ENCODE peak calls at places on chromosome 1, in four cellular contexts. J is WTC11, T is HepG2, W is K562. R is an unnamed sample.

GRCh38 chr1:203901581-203901980 is 40.2 kb downstream of the SNRPE start:
- DNase-seq in T (no peak), J (no peak), W (no peak), R (no peak)

GRCh38 chr1:89757532-89757931 is 63.3 kb upstream of the LRRC8D start:
- DNase-seq in J (no peak), T (no peak), W (no peak), R (no peak)

GRCh38 chr1:230351516-230351915 is 74.6 kb downstream of the PGBD5 start:
- DNase-seq in T (no peak), J (no peak), W (no peak), R (no peak)

GRCh38 chr1:164660415-164661174 is 101.6 kb downstream of the PBX1 start:
- DNase-seq in T (no peak), J (no peak), W (no peak), R (peak)

GRCh38 chr1:226820935-226821718 is 49.3 kb upstream of the PSEN2 start:
- DNase-seq in J (no peak), T (no peak), W (peak), R (no peak)

GRCh38 chr1:200252526-200252925 is 157.3 kb downstream of the ZNF281 start:
- DNase-seq in J (no peak), T (no peak), W (no peak), R (no peak)

GRCh38 chr1:53614231-53615021 is 124.5 kb downstream of the GLIS1 start:
- DNase-seq in W (no peak), T (no peak), J (peak), R (no peak)

GRCh38 chr1:203480525-203481084 is 5.0 kb downstream of the PRELP start:
- DNase-seq in T (no peak), W (peak), J (peak), R (no peak)

GRCh38 chr1:95888877-95889799 is 655.1 kb downstream of the RWDD3 start:
- DNase-seq in J (no peak), W (no peak), T (no peak), R (no peak)

GRCh38 chr1:226424228-226425003 is 16.5 kb upstream of the PARP1 start:
- DNase-seq in T (no peak), J (no peak), W (peak), R (no peak)

GRCh38 chr1:65998763-65999583 is 206.3 kb downstream of the PDE4B start:
- DNase-seq in T (no peak), J (no peak), W (no peak), R (no peak)

DNA sequence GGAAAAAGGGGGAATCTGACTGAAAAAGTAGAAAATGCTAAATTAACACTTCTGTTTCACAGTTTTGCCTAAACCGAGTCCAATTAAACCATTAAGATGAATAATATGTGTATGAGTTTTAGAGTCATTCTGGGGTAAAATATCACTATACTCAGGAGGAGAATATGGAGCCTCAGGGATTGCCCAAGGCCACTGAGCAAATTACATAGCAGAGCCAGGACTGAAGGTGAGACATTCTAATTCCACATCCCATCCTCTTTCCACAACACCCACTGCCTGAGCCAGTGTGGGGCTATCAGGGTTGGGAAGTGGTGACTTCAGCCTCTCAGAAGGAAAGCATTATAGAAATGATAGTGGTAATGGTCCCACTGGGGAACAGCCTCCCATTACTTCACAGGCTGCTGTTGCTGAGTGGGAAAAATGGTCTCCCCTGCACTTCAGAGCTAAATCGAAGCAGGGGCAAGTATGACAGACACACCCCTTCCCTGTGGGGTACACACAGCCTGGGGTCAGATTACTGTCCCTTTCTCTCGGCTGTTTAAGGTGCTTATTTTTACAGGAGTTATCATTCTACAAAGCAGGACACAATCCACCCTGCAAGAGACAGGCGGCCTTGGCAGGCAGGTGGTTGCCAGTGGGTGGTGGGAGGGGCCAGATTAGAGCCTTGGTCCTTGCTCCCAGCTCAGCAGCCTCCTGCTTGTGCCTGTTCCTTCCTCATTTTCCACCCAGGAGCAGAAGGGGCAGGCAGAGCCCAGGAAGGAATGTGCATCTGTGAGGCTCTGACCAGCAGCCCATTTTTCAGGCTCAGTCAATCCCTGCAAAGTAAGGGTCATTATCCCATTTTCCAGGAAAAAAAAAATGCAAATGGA is 9.5 kb upstream of the BCAR3 start:
- DNase-seq in J (peak), T (no peak), W (no peak), R (no peak)
- TF ChIP-seq ETV6 in J (no peak), T (no peak), W (no peak), R (no peak)

GRCh38 chr1:232891656-232892317 is 58.6 kb upstream of the NTPCR start:
- DNase-seq in T (no peak), J (no peak), W (no peak), R (no peak)

GRCh38 chr1:232891116-232891515 is 59.3 kb upstream of the NTPCR start:
- DNase-seq in W (no peak), J (no peak), T (no peak), R (no peak)

GRCh38 chr1:232897949-232898465 is 52.4 kb upstream of the NTPCR start:
- DNase-seq in J (no peak), W (no peak), T (no peak), R (no peak)

GRCh38 chr1:232893481-232894313 is 56.7 kb upstream of the NTPCR start:
- DNase-seq in T (no peak), J (no peak), W (no peak), R (no peak)

DNA sequence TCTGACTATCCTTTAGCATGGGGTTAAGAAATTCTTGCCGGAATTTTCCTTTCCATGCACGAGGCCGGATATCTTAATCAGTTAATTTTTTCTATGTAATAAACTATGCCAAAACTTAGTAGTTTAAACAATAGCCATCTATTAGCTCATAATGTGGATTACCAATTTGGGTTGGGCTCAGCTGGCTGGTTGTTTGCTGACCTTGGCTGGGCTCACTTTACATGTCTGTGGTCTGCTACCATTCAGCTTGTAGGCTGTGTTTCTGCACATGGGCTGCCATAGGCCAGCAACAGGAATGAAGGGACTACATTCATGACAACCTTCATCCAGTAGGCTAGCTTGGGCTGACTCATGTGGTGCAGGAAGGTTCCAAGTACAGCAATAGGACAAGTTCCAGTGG is 56.0 kb upstream of the NTPCR start:
- DNase-seq in T (no peak), W (no peak), J (no peak), R (no peak)
- TF ChIP-seq ETV6 in T (no peak), W (no peak), J (no peak), R (no peak)

DNA sequence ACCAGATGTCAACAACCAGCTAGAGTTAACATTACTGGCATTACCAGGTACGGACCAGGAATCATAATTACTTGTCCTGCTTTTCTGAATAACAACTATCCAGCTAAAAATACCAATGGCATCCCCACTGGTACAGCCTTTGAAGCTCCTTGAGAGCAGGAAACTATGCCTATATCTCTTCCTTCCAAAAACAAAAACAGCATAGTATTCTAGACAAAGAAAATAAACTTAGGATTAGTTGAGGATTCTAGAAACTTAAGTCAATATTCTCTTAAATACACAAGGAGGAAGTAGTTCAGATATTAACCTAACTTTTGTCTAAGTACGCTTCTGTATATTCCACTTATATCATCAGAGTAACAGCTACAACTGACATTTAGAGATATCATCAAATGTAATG is 3.0 kb downstream of the FUBP1 start:
- DNase-seq in T (no peak), W (no peak), J (no peak), R (no peak)
- TF ChIP-seq ETV6 in T (no peak), W (no peak), J (no peak), R (no peak)

GRCh38 chr1:2475571-2475970 is 518 bp upstream of the PLCH2 start:
- DNase-seq in J (no peak), W (no peak), T (no peak), R (no peak)

GRCh38 chr1:2474104-2474787 is 1.8 kb upstream of the PLCH2 start:
- DNase-seq in W (no peak), T (no peak), J (no peak), R (no peak)

GRCh38 chr1:2473198-2473597 is 2.9 kb upstream of the PLCH2 start:
- DNase-seq in T (no peak), W (no peak), J (no peak), R (no peak)

GRCh38 chr1:2476066-2476999 is at the start of gene PLCH2:
- DNase-seq in W (no peak), T (no peak), J (no peak), R (no peak)

DNA sequence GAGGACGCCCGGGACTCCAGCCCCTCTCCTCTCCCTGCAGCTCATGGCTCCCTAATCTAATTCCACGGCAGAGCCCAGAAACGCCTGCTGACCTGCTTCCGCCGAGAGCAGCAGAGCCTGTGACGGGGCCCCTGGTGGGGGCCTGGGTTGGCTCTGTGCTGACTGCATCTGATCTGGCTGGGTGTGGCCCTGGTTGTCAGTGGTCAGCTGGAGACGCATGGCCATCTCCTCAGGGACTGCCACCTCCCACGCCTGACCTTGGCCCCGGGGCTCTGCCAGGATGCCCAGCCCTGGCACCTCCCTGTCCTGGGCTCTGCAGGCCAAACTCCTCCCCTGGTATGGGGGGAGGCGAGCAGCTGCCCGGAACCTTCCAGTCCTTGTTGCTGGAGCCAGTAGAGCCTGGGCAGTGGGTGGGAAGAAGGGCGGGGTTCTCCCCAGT is 1.1 kb upstream of the PLCH2 start:
- DNase-seq in T (no peak), W (peak), J (no peak), R (no peak)
- TF ChIP-seq ETV6 in T (no peak), W (no peak), J (no peak), R (no peak)

R was measured in GM12878.